ENCODE peak calls at places on chromosomes 4 and X, in six cellular contexts. C, A, D, I, H and G are unnamed samples.

GRCh38 chr4:3021627-3022026 is 52.7 kb downstream of the HTT-AS start:
- DNase-seq in I (no peak), D (no peak), H (no peak), A (no peak), C (no peak), G (no peak)

GRCh38 chrX:3362956-3363355 is 16.5 kb upstream of the MXRA5 start:
- DNase-seq in D (no peak), H (no peak), C (no peak), A (no peak), I (no peak), G (no peak)

GRCh38 chr4:163003979-163004378 is 162.7 kb downstream of the NAF1 start:
- DNase-seq in I (no peak), D (no peak), C (no peak), H (no peak), A (no peak), G (no peak)

GRCh38 chr4:87420431-87420830 is 1.9 kb upstream of the NUDT9 start:
- DNase-seq in I (no peak), D (no peak), A (no peak), H (no peak), C (no peak), G (no peak)

GRCh38 chrX:13646154-13646549 is 6.8 kb upstream of the TCEANC start:
- DNase-seq in I (no peak), H (peak), C (peak), D (peak), A (peak), G (peak)

GRCh38 chr4:176335421-176335820 is 15.7 kb downstream of the SPCS3 start:
- DNase-seq in D (peak), A (no peak), C (no peak), I (no peak), H (no peak), G (no peak)

GRCh38 chr4:134935320-134935719 is 733.7 kb upstream of the PABPC4L start:
- DNase-seq in A (no peak), I (no peak), H (peak), C (peak), D (no peak), G (no peak)

GRCh38 chrX:23373129-23373804 is 38.6 kb downstream of the PTCHD1 start:
- DNase-seq in A (no peak), H (peak), C (peak), D (peak), I (no peak), G (no peak)

GRCh38 chrX:133090410-133090809 is 6.5 kb downstream of the USP26 start:
- DNase-seq in I (no peak), C (no peak), A (no peak), H (no peak), D (no peak), G (no peak)